ENCODE peak calls at places on chromosomes 12 and 14, in nine cellular contexts. Z is A549, R is tibial nerve, B is Peyer's patch, H is heart left ventricle, U is IMR-90, Y is transverse colon, G is right lobe of liver, L is ovary. W is an unnamed sample.

GRCh38 chr12:112900298-112901145 is 6.2 kb upstream of the OAS1 start:
- DNase-seq in Y (peak), G (no peak), H (no peak), B (no peak), U (peak), Z (peak), R (peak), L (no peak), W (peak)

GRCh38 chr12:99984271-99985128 is at the start of gene ANKS1B:
- DNase-seq in G (no peak), B (peak), Y (peak), L (peak), R (peak), U (peak), Z (peak), H (peak), W (no peak)

GRCh38 chr12:50242751-50243191 is 40.5 kb downstream of the LIMA1 start:
- DNase-seq in H (no peak), Z (no peak), L (no peak), B (no peak), G (no peak), U (peak), R (no peak), Y (no peak), W (no peak)

GRCh38 chr12:16586350-16587109 is 19.4 kb downstream of the LMO3 start:
- DNase-seq in L (no peak), B (no peak), H (no peak), Y (no peak), R (no peak), G (no peak), Z (no peak), U (peak), W (no peak)

GRCh38 chr12:70831538-70831937 is 89.0 kb downstream of the PTPRR start:
- DNase-seq in B (no peak), Z (no peak), G (no peak), L (no peak), R (no peak), U (peak), Y (no peak), H (no peak), W (no peak)

GRCh38 chr14:51260225-51260624 is 20.2 kb downstream of the TMX1 start:
- DNase-seq in R (no peak), B (no peak), L (no peak), Z (no peak), G (no peak), U (no peak), H (no peak), Y (no peak), W (no peak)

GRCh38 chr12:64042901-64043300 is 179.2 kb downstream of the KICS2 start:
- DNase-seq in U (peak), Y (no peak), R (no peak), G (no peak), L (no peak), H (no peak), Z (no peak), B (no peak), W (no peak)

GRCh38 chr14:99752486-99753121 is 40.6 kb upstream of the EML1 start:
- DNase-seq in R (no peak), L (no peak), U (peak), Z (peak), Y (no peak), G (peak), H (no peak), B (no peak), W (no peak)

GRCh38 chr12:128801879-128802391 is 21.8 kb downstream of the SLC15A4 start:
- DNase-seq in U (peak), B (no peak), L (no peak), H (peak), G (no peak), Y (no peak), Z (no peak), R (no peak), W (no peak)

GRCh38 chr12:110073049-110073831 is 24.9 kb upstream of the C12orf76 start:
- DNase-seq in H (peak), R (peak), U (no peak), G (peak), Y (peak), B (peak), Z (no peak), L (no peak), W (no peak)

GRCh38 chr14:89921346-89921745 is 33.2 kb downstream of the EFCAB11 start:
- DNase-seq in Z (no peak), L (no peak), U (peak), R (no peak), G (no peak), B (no peak), H (no peak), Y (no peak), W (no peak)

GRCh38 chr12:79127268-79127895 is 262.8 kb downstream of the SYT1 start:
- DNase-seq in Y (no peak), L (no peak), Z (peak), B (no peak), G (no peak), U (peak), H (no peak), R (no peak), W (no peak)

GRCh38 chr12:26696048-26696612 is 136.9 kb downstream of the ITPR2 start:
- DNase-seq in U (no peak), R (no peak), Z (no peak), G (no peak), Y (no peak), H (no peak), B (no peak), L (no peak), W (no peak)

DNA sequence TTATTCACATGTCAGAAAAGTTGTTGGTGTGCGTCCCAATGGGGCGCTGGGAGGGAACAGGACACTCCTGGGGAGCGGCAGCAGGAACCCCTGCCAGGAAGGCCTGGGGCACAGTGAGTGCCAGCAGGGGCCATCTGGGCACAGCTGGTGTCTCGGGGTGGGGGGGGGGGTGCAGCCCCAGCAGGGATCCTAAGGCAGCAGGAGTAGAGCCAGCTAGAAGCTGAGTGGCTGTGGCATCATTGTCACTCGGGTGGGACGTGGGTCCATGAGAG is 1.9 kb downstream of the ZBTB42 start:
- DNase-seq in B (no peak), R (no peak), H (no peak), L (no peak), U (no peak), G (no peak), Y (no peak), Z (no peak), W (no peak)
- H3K27ac ChIP-seq in B (no peak), R (no peak), H (no peak), L (no peak), U (no peak), G (no peak), Y (no peak), Z (no peak), W (no peak)

GRCh38 chr12:6729186-6729585 is 5.3 kb downstream of the COPS7A start:
- DNase-seq in H (no peak), Z (no peak), B (no peak), R (no peak), U (no peak), L (no peak), G (no peak), Y (no peak), W (no peak)

GRCh38 chr12:6723607-6724408 is at the start of gene COPS7A:
- DNase-seq in L (peak), Y (peak), U (peak), Z (peak), R (peak), G (peak), H (peak), B (peak), W (peak)

GRCh38 chr12:6722863-6723262 is 983 bp upstream of the COPS7A start:
- DNase-seq in Z (no peak), U (no peak), Y (no peak), L (no peak), H (no peak), G (no peak), R (no peak), B (no peak), W (no peak)

GRCh38 chr12:6725350-6725749 is 1.5 kb downstream of the COPS7A start:
- DNase-seq in H (no peak), Y (no peak), R (no peak), G (no peak), U (no peak), B (no peak), L (no peak), Z (no peak), W (no peak)

DNA sequence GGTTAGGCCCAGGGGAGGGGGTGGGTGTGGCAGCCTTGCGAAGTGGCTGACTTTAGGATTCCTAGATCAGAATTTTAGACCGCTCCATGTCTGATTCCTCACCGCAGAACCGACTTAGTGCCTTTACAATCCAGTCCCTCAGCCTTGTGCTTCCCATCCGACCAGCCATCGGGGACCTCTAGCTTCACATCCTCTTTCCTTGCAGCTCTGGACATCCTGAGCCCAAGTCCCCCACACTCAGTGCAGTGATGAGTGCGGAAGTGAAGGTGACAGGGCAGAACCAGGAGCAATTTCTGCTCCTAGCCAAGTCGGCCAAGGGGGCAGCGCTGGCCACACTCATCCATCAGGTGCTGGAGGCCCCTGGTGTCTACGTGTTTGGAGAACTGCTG is 557 bp downstream of the COPS7A start:
- DNase-seq in B (peak), U (peak), L (no peak), H (no peak), G (no peak), Z (peak), Y (peak), R (no peak), W (no peak)
- TF ChIP-seq POLR2A in B (no peak), U (no peak), L (no peak), H (no peak), G (no peak), Z (no peak), Y (no peak), R (no peak), W (no peak)

GRCh38 chr14:74501691-74502090 is 8.1 kb downstream of the ISCA2 start:
- DNase-seq in U (no peak), L (no peak), Z (no peak), B (no peak), R (no peak), Y (no peak), G (no peak), H (no peak), W (no peak)
- H3K27ac ChIP-seq in U (no peak), L (peak), Z (peak), B (no peak), R (peak), Y (no peak), G (no peak), H (no peak), W (peak)

GRCh38 chr14:45135181-45135580 is 549 bp upstream of the FANCM start:
- DNase-seq in U (peak), L (no peak), Y (no peak), H (peak), G (no peak), B (no peak), Z (no peak), R (peak), W (no peak)

GRCh38 chr14:45140661-45141187 is 5.0 kb downstream of the FANCM start:
- DNase-seq in R (no peak), U (no peak), G (no peak), Y (no peak), H (no peak), Z (peak), B (no peak), L (no peak), W (no peak)

GRCh38 chr14:45133683-45134050 is 614 bp downstream of the FKBP3 start:
- DNase-seq in U (no peak), G (no peak), H (no peak), Y (no peak), B (no peak), R (no peak), Z (no peak), L (no peak), W (no peak)

GRCh38 chr14:45134051-45134958 is at the start of gene FKBP3:
- DNase-seq in R (peak), L (peak), Y (peak), H (peak), U (peak), Z (peak), G (peak), B (peak), W (peak)

DNA sequence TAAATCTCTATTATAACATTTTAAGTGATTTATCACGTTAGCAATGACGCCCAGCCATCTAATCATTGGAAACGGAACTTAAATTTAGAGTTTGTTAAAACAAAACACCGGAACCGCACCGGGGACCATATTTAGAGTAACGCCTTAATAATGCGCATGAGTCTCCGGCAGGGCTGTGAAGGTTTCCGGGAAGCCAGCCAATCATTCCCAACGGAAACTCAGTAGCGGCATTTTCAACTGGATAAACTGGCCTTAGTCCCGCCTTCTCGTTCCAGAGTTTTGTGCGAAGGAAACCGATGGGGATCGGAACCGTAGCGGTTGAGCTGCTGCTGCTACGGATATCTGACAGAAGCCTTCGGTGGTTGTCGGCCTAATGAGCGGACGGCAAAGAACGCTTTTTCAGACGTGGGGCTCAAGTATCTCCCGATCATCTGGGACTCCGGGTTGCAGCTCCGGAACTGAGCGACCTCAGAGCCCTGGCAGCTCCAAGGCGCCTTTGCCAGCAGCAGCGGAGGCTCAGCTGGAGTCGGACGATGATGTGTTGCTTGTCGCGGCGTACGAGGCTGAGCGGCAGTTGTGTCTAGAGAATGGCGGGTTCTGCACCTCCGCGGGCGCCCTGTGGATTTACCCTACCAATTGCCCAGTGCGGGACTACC is at the start of gene FANCM:
- DNase-seq in Z (peak), Y (peak), G (peak), U (peak), H (peak), B (peak), R (peak), L (peak), W (peak)
- TF ChIP-seq POLR2A in Z (peak), Y (no peak), G (peak), U (no peak), H (no peak), B (no peak), R (no peak), L (no peak), W (no peak)

DNA sequence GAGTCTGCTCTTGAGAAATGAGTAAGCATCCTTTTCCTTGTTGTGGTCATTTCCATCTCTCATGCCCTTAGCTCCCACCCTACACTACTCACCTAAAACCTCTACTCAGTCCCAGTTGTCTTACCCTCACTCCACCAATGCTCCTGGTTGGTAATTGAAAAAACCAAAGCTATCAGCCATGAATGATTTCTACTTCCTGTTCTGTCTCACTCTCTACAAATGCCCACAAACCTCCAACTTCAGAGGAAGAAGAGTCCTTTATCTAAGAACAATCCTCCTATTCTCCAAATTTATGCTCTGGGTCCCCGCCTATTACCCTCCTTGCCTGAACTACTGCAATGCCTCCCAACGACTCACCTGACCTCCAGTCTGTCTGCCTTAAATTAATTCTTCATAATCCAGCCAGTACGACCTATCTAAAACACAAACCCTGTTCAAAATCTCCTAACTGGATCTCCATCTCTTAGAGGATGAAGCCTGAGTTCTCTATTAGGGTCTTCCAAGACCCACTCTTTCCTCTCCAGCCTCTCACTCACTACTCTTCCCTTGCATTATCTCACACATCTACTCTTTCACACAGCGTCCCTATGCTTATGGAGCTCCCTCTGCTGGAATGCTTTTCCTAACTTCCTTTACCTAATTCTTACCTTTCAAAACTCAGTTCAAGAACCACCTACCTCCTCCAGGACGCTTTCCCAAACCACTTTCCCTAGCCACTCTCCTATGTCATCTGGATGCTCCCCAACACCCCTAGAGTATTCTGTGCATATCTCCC is 2.2 kb downstream of the DHRS1 start:
- DNase-seq in H (no peak), L (no peak), G (no peak), B (no peak), R (no peak), Z (peak), U (peak), Y (no peak), W (no peak)
- H3K27ac ChIP-seq in H (no peak), L (no peak), G (peak), B (no peak), R (no peak), Z (no peak), U (no peak), Y (no peak), W (peak)